ENCODE peak calls at places on chromosomes 2 and 18, in four cellular contexts. R, Y, P and M are unnamed samples.

GRCh38 chr2:100893753-100894530 is 74.0 kb downstream of the NPAS2 start:
- DNase-seq in P (peak), R (no peak), Y (no peak), M (peak)

GRCh38 chr2:139704606-139705005 is 924.4 kb upstream of the NXPH2 start:
- DNase-seq in Y (no peak), P (no peak), R (no peak), M (no peak)

GRCh38 chr2:9126540-9126939 is 80.1 kb upstream of the ASAP2 start:
- DNase-seq in R (no peak), Y (no peak), P (no peak), M (no peak)

GRCh38 chr2:233329489-233330135 is 22.0 kb downstream of the SAG start:
- DNase-seq in Y (no peak), R (peak), P (no peak), M (no peak)

GRCh38 chr2:66547887-66548286 is 113.0 kb downstream of the MEIS1 start:
- DNase-seq in Y (no peak), P (no peak), R (no peak), M (no peak)

GRCh38 chr18:54968807-54969206 is 9.5 kb upstream of the CCDC68 start:
- DNase-seq in R (no peak), P (no peak), Y (no peak), M (no peak)

GRCh38 chr2:101818531-101819451 is 121.3 kb downstream of the MAP4K4 start:
- DNase-seq in R (no peak), P (peak), Y (no peak), M (no peak)

GRCh38 chr18:70220628-70221027 is 15.1 kb upstream of the RTTN start:
- DNase-seq in Y (no peak), P (no peak), R (no peak), M (no peak)

GRCh38 chr18:63869851-63870250 is 17.7 kb upstream of the SERPINB2 start:
- DNase-seq in P (no peak), R (no peak), Y (no peak), M (no peak)

GRCh38 chr2:72533767-72534166 is 292.1 kb downstream of the EXOC6B start:
- DNase-seq in P (no peak), Y (no peak), R (no peak), M (no peak)

GRCh38 chr2:33011941-33012340 is 65.2 kb downstream of the LTBP1 start:
- DNase-seq in P (no peak), R (no peak), Y (no peak), M (no peak)

GRCh38 chr18:10062292-10062940 is 148.6 kb downstream of the VAPA start:
- DNase-seq in P (no peak), R (no peak), Y (peak), M (no peak)

GRCh38 chr18:26561769-26562168 is 13.4 kb upstream of the KCTD1 start:
- DNase-seq in R (no peak), Y (no peak), P (no peak), M (no peak)

GRCh38 chr2:206915136-206915535 is 24.2 kb upstream of the CPO start:
- DNase-seq in Y (no peak), P (peak), R (no peak), M (no peak)

GRCh38 chr18:73945130-73945792 is 202.4 kb downstream of the FBXO15 start:
- DNase-seq in Y (no peak), P (no peak), R (no peak), M (no peak)

GRCh38 chr2:48530033-48530804 is at the start of gene STON1:
- DNase-seq in P (no peak), R (no peak), Y (peak), M (no peak)

GRCh38 chr18:21257383-21257782 is 15.4 kb downstream of the GREB1L start:
- DNase-seq in Y (no peak), P (peak), R (no peak), M (no peak)

GRCh38 chr2:225317191-225317590 is 82.3 kb upstream of the NYAP2 start:
- DNase-seq in R (no peak), P (no peak), Y (no peak), M (no peak)

GRCh38 chr2:168684921-168685618 is 117.4 kb upstream of the NOSTRIN start:
- DNase-seq in Y (peak), P (no peak), R (no peak), M (no peak)

GRCh38 chr2:71458413-71459083 is 5.2 kb downstream of the DYSF start:
- DNase-seq in Y (no peak), P (no peak), R (no peak), M (no peak)

GRCh38 chr2:151718796-151719195 is 15.5 kb downstream of the NEB start:
- DNase-seq in R (no peak), Y (no peak), P (no peak), M (no peak)

DNA sequence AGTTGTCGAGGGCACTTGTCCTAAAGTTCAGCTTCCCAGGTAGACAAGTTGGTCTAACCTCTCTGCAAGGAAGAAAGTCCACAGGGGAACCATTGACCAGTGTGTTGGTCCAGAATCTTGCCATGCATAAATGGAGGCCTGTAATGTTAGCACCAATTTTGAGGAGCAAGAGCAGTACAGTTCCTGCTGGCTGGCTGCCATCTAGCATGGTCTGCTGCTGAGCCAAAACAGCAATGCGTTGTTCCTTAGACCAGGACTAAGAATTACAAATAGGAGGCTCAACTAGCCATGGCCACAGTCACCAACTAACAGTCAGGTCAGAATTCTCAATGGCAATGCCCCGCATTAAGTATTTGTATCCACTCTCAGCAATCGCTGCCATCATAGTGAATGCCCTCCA is 72.8 kb upstream of the WIPF1 start:
- DNase-seq in Y (no peak), P (no peak), R (no peak), M (no peak)
- TF ChIP-seq TCF12 in Y (no peak), P (no peak), R (no peak), M (no peak)

GRCh38 chr2:54284801-54285200 is 28.8 kb upstream of the TSPYL6 start:
- DNase-seq in R (no peak), Y (no peak), P (no peak), M (no peak)
- TF ChIP-seq YY1 in R (no peak), Y (no peak), P (no peak), M (no peak)

GRCh38 chr2:62785216-62785615 is 79.7 kb downstream of the EHBP1 start:
- DNase-seq in R (no peak), P (no peak), Y (no peak), M (no peak)

GRCh38 chr2:62789918-62790317 is 84.4 kb downstream of the EHBP1 start:
- DNase-seq in Y (no peak), P (peak), R (no peak), M (no peak)

GRCh38 chr2:62789518-62789917 is 84.0 kb downstream of the EHBP1 start:
- DNase-seq in P (no peak), R (no peak), Y (no peak), M (no peak)

GRCh38 chr2:62785810-62786593 is 80.5 kb downstream of the EHBP1 start:
- DNase-seq in Y (no peak), R (no peak), P (no peak), M (no peak)

DNA sequence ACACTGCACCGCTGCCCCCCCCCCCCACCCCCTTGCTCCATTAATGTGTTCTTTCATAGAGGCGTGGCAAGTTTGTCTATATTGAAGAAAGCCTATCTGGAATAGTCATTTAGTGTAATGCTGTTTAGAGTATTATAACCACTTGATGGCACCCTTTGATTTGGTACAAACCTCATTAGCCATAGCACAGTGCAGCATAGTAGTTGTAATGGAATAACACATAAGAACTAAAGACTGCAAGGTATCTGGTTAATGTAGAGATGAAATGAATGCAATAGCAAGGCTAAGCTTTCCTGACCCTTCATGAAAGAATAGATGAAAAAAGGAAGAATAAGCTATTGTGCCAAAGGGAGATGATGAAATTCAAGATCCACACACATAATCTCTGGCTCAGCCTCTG is 81.9 kb downstream of the EHBP1 start:
- DNase-seq in Y (peak), R (no peak), P (no peak), M (no peak)
- TF ChIP-seq TCF12 in Y (no peak), R (no peak), P (no peak), M (no peak)

GRCh38 chr2:164068063-164068462 is 332.3 kb upstream of the FIGN start:
- DNase-seq in Y (no peak), P (no peak), R (no peak), M (no peak)

GRCh38 chr2:164069542-164069941 is 333.7 kb upstream of the FIGN start:
- DNase-seq in Y (no peak), P (no peak), R (no peak), M (no peak)

GRCh38 chr2:164073758-164074094 is 337.9 kb upstream of the FIGN start:
- DNase-seq in R (no peak), Y (peak), P (no peak), M (no peak)

DNA sequence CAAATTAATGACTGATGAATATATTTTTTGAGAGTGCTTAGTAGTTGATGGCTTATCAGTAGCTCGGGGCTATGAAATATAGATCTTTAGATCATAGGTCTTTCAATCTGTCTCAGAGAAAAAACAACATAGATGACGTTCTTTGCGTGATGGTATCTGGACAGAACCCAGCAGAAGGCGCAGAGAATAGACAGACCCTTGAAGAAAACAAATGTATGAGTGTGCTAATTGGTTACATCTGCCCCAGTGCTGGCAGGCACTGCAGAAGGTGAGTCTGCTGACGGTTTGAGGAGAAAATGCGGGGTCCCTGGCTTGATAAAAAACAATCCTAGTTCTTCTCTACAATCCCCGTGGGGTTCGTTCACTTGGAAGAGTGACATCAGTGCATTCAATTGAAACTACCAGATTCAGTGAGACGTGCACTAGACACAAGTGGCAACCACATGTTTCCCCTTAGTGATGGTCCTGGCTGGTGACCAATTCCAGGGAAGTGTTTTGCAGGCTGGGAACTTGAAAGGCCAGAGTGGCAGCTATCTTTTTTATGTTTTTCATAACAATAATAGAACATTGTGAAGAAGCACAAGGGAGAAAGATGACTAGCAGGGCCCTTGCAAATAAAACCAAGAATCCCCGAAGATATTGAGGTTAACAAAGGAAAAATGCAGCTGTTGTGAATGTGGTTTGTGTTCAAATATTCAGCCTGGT is 337.4 kb upstream of the FIGN start:
- DNase-seq in R (no peak), P (no peak), Y (peak), M (no peak)
- TF ChIP-seq YY1 in R (no peak), P (no peak), Y (no peak), M (no peak)

GRCh38 chr18:46768166-46768921 is 11.5 kb upstream of the ST8SIA5 start:
- DNase-seq in P (no peak), Y (no peak), R (no peak), M (no peak)

GRCh38 chr18:46772396-46772795 is 15.5 kb upstream of the ST8SIA5 start:
- DNase-seq in P (no peak), R (no peak), Y (no peak), M (no peak)

GRCh38 chr18:46767217-46767616 is 10.4 kb upstream of the ST8SIA5 start:
- DNase-seq in P (no peak), R (no peak), Y (no peak), M (no peak)

GRCh38 chr18:46770708-46771107 is 13.9 kb upstream of the ST8SIA5 start:
- DNase-seq in P (no peak), Y (no peak), R (no peak), M (no peak)

GRCh38 chr18:46771141-46771540 is 14.3 kb upstream of the ST8SIA5 start:
- DNase-seq in R (no peak), Y (no peak), P (no peak), M (no peak)
- TF ChIP-seq TCF12 in R (no peak), Y (no peak), P (no peak), M (no peak)

GRCh38 chr2:182767578-182767977 is 51.5 kb downstream of the DNAJC10 start:
- DNase-seq in P (peak), Y (peak), R (no peak), M (no peak)
- TF ChIP-seq YY1 in P (no peak), Y (no peak), R (no peak), M (no peak)

GRCh38 chr2:110121592-110121991 is 6.0 kb upstream of the MALL start:
- DNase-seq in Y (no peak), R (no peak), P (no peak), M (no peak)
- TF ChIP-seq TCF12 in Y (no peak), R (no peak), P (no peak), M (no peak)

GRCh38 chr2:10357193-10357592 is 54.5 kb downstream of the HPCAL1 start:
- DNase-seq in R (no peak), P (no peak), Y (no peak), M (no peak)

GRCh38 chr2:10353931-10354330 is 51.2 kb downstream of the HPCAL1 start:
- DNase-seq in R (no peak), P (no peak), Y (no peak), M (no peak)

GRCh38 chr2:10354399-10354798 is 51.7 kb downstream of the HPCAL1 start:
- DNase-seq in R (no peak), P (no peak), Y (no peak), M (no peak)

GRCh38 chr2:10356459-10356851 is 53.8 kb downstream of the HPCAL1 start:
- DNase-seq in Y (no peak), R (no peak), P (no peak), M (no peak)

GRCh38 chr2:10355471-10356458 is 53.1 kb downstream of the HPCAL1 start:
- DNase-seq in P (no peak), R (no peak), Y (no peak), M (no peak)
- TF ChIP-seq YY1 in P (no peak), R (no peak), Y (no peak), M (no peak)

DNA sequence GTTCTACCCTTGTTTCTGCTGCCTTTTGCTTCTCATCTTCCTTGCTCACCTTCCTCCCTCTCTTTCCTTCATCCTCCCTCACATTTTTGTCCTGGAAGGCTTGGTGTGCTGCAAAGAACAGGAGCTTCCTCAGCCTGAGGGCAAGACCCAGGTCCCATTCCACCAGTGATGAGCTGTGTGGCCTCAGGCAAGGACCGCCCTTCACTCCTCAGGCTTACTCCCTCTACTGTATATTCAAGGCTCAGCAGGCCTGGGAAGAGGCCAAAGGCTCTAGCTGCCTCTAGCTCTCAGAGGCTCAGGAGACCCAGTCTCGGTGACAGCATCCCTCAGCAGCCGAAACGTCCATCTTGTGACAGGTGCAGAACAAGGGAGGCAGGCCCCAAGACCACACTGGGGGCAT is 97.5 kb downstream of the MRO start:
- DNase-seq in Y (no peak), P (no peak), R (no peak), M (no peak)
- TF ChIP-seq TCF12 in Y (no peak), P (no peak), R (no peak), M (no peak)